ENCODE peak calls at places on chromosomes 6 and 20, in four cellular contexts. W is stomach, K is prostate gland, I is tibial nerve. M is an unnamed sample.
A peak's percentile ranks its signal among the peaks of the same experiment; 100 is the strongest.

GRCh38 chr6:142387997-142388815 is 86.4 kb downstream of the ADGRG6 start:
- DNase-seq in W (no peak), I (no peak), K (no peak), M (no peak)

GRCh38 chr20:63658749-63659187 is 656 bp downstream of the RTEL1 start:
- DNase-seq in K (no peak), W (no peak), I (no peak), M (no peak)

GRCh38 chr6:113381957-113382356 is 475.2 kb upstream of the MARCKS start:
- DNase-seq in K (peak; percentile 62), I (peak; percentile 26), W (peak; percentile 69), M (no peak)

GRCh38 chr6:26556263-26557070 is 18.3 kb downstream of the HMGN4 start:
- DNase-seq in K (no peak), W (no peak), I (peak; percentile 67), M (no peak)

GRCh38 chr6:26627843-26628242 is 31.1 kb downstream of the ABT1 start:
- DNase-seq in I (no peak), K (no peak), W (no peak), M (no peak)

GRCh38 chr20:49450281-49450707 is 32.2 kb downstream of the KCNB1 start:
- DNase-seq in W (no peak), K (no peak), I (no peak), M (no peak)

GRCh38 chr6:149363154-149363553 is 36.9 kb upstream of the SUMO4 start:
- DNase-seq in W (no peak), I (no peak), K (no peak), M (no peak)

GRCh38 chr6:130661077-130661476 is 166.1 kb upstream of the SMLR1 start:
- DNase-seq in W (no peak), I (no peak), K (no peak), M (no peak)

GRCh38 chr6:159249150-159249549 is 80.0 kb downstream of the FNDC1 start:
- DNase-seq in K (no peak), I (no peak), W (no peak), M (no peak)

GRCh38 chr20:43388267-43389081 is 69.2 kb upstream of the SRSF6 start:
- DNase-seq in I (no peak), K (no peak), W (no peak), M (no peak)

GRCh38 chr6:12570461-12571030 is 146.0 kb upstream of the PHACTR1 start:
- DNase-seq in I (no peak), W (no peak), K (no peak), M (no peak)

GRCh38 chr6:5962794-5963193 is 43.9 kb downstream of the NRN1 start:
- DNase-seq in K (no peak), W (no peak), I (no peak), M (no peak)
- H3K27ac ChIP-seq in K (no peak overlapping the region), W (no peak overlapping the region), I (no peak overlapping the region), M (no peak overlapping the region)

DNA sequence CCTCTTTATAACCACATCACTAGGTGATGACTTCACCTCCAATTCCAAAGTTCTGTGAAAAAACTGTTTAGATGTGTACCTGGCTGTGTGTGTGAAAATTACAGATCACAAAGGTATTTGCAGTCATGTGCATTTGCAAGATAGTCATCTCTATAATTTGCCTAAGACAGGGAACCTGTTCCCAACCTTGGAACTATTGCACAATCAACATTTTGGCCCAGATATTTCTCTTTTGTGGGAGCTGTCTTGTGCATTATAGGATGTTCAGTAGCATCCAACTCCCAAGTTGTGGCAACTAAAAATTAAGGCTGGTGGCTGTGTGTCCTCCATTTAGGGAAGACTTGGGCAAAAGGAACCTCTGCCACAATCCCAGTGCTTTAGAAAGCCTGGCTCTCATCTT is 34.0 kb upstream of the FAM210B start:
- DNase-seq in W (no peak), I (no peak), K (no peak), M (no peak)
- H3K9me3 ChIP-seq in W (no peaks in the 10 kb centered on the region), I (no peaks in the 10 kb centered on the region), K (no peaks in the 10 kb centered on the region), M (no peaks in the 10 kb centered on the region)

GRCh38 chr6:79431469-79431868 is 105.8 kb downstream of the LCA5 start:
- DNase-seq in W (no peak), K (peak; percentile 17), I (no peak), M (no peak)
- TF ChIP-seq CTCF in W (no peak), K (no peak), I (no peak), M (no peak)

GRCh38 chr6:89527634-89528033 is 94.7 kb downstream of the ANKRD6 start:
- DNase-seq in K (no peak), I (no peak), W (no peak), M (no peak)
- H3K27ac ChIP-seq in K (no peak overlapping the region), I (no peak overlapping the region), W (no peak overlapping the region), M (no peak overlapping the region)

GRCh38 chr20:59972037-59972801 is 14.0 kb downstream of the CDH26 start:
- DNase-seq in I (no peak), K (peak; percentile 76), W (no peak), M (no peak)
- H3K9me3 ChIP-seq in I (no peaks in the 10 kb centered on the region), K (no peaks in the 10 kb centered on the region), W (no peaks in the 10 kb centered on the region), M (no peaks in the 10 kb centered on the region)

GRCh38 chr6:160765412-160765811 is 63.4 kb downstream of the PLG start:
- DNase-seq in I (no peak), K (no peak), W (no peak), M (no peak)
- TF ChIP-seq CTCF in I (no peak), K (no peak), W (no peak), M (no peak)

M was measured in thoracic aorta.